ENCODE peak calls at places on chromosomes 2 and 18, in five cellular contexts. C is GM12878, Z is K562, X is upper lobe of left lung, J is HepG2. O is an unnamed sample.

GRCh38 chr2:85334933-85335332 is 7.1 kb upstream of the TGOLN2 start:
- ATAC-seq in Z (no peak), C (no peak), X (no peak), J (no peak), O (no peak)

GRCh38 chr2:211923019-211923418 is 615.6 kb downstream of the ERBB4 start:
- ATAC-seq in Z (no peak), J (no peak), X (no peak), C (no peak), O (no peak)

GRCh38 chr2:57549642-57550102 is 496.9 kb upstream of the VRK2 start:
- ATAC-seq in C (peak; percentile 87), X (no peak), Z (no peak), J (peak; percentile 54), O (no peak)

GRCh38 chr2:108615480-108616090 is 81.3 kb downstream of the LIMS1 start:
- ATAC-seq in Z (peak; percentile 6), C (no peak), X (no peak), J (no peak), O (no peak)

GRCh38 chr2:168703926-168704325 is 98.5 kb upstream of the NOSTRIN start:
- ATAC-seq in X (no peak), C (no peak), J (no peak), Z (peak; percentile 53), O (no peak)

GRCh38 chr18:59502222-59502898 is 143.3 kb upstream of the LMAN1 start:
- ATAC-seq in Z (no peak), C (no peak), X (peak; percentile 80), J (no peak), O (peak; percentile 71)

GRCh38 chr2:85796549-85797262 is 42.9 kb downstream of the ATOH8 start:
- ATAC-seq in Z (no peak), J (peak; percentile 7), X (peak; percentile 29), C (no peak), O (peak; percentile 70)

GRCh38 chr2:6911721-6912120 is 5.5 kb upstream of the RNF144A start:
- ATAC-seq in Z (no peak), X (no peak), J (no peak), C (no peak), O (no peak)

GRCh38 chr2:201890447-201890846 is 84.1 kb downstream of the CDK15 start:
- ATAC-seq in Z (no peak), J (no peak), X (no peak), C (no peak), O (no peak)

GRCh38 chr2:201070966-201071304 is 536 bp downstream of the HYCC2 start:
- ATAC-seq in Z (peak; percentile 12), C (peak; percentile 3), X (no peak), J (peak; percentile 36), O (peak; percentile 3)

GRCh38 chr18:45049548-45050307 is 369.0 kb downstream of the SETBP1 start:
- ATAC-seq in X (no peak), C (no peak), Z (no peak), J (no peak), O (no peak)

GRCh38 chr2:190812506-190813294 is 67.9 kb upstream of the GLS start:
- ATAC-seq in Z (no peak), C (no peak), J (peak; percentile 67), X (peak; percentile 13), O (peak; percentile 28)

GRCh38 chr2:4693266-4693665 is 989.9 kb downstream of the DCDC2C start:
- ATAC-seq in X (no peak), Z (no peak), C (no peak), J (no peak), O (no peak)

GRCh38 chr2:201223089-201224073 is 37.0 kb upstream of the CASP8 start:
- ATAC-seq in C (peak; percentile 94), J (peak; percentile 56), X (no peak), Z (peak; percentile 39), O (no peak)

GRCh38 chr2:171034315-171034714 is 105.3 kb downstream of the GORASP2 start:
- ATAC-seq in X (no peak), J (no peak), Z (no peak), C (no peak), O (no peak)

GRCh38 chr2:23523651-23524260 is 138.8 kb downstream of the KLHL29 start:
- ATAC-seq in C (no peak), X (no peak), Z (no peak), J (no peak), O (peak; percentile 79)
- TF ChIP-seq POLR2AphosphoS5 in C (no peak), X (no peak), Z (no peak), J (no peak), O (peak; percentile 89)

GRCh38 chr2:222859786-222860726 is 780 bp upstream of the ACSL3 start:
- ATAC-seq in Z (no peak), C (no peak), X (no peak), J (peak; percentile 23), O (peak; percentile 30)

GRCh38 chr2:222861411-222862067 is 703 bp downstream of the ACSL3 start:
- ATAC-seq in X (peak; percentile 71), C (peak; percentile 46), J (no peak), Z (peak; percentile 35), O (peak; percentile 64)

GRCh38 chr2:222862915-222863544 is 2.2 kb downstream of the ACSL3 start:
- ATAC-seq in Z (no peak), X (no peak), C (no peak), J (no peak), O (no peak)

GRCh38 chr2:222862068-222862914 is 1.5 kb downstream of the ACSL3 start:
- ATAC-seq in Z (peak; percentile 7), C (no peak), J (no peak), X (no peak), O (no peak)

GRCh38 chr2:222860740-222861410 is at the start of gene ACSL3:
- ATAC-seq in J (peak; percentile 98), C (peak; percentile 98), X (peak; percentile 99), Z (peak; percentile 97), O (peak; percentile 98)
- TF ChIP-seq EP300 in J (peak; percentile 65), C (no peak), X (peak; percentile 87), Z (peak; percentile 19), O (no peak)

DNA sequence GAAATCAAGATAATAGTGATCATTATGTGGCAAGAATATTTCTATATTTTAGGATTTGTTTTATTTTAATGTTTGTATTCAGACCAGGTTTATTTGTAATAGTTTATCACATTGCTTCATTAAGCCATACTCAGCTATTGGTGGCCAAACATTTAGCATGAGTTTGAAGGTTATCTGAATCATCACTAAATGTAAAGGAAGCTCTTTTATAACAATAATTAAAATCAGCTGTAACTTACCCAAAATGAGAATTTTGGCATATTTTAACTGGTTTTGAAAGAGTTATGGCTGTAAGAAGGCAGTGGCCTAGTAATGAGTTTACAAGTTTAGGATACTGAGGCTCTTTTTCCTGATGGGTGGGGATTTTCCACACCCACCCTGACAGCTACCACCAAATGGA is 177.8 kb downstream of the EN1 start:
- ATAC-seq in J (no peak), Z (no peak), X (no peak), C (no peak), O (no peak)
- H3K4me3 ChIP-seq in J (no peak overlapping the region), Z (no peak overlapping the region), X (no peak overlapping the region), C (no peak overlapping the region), O (no peak overlapping the region)

DNA sequence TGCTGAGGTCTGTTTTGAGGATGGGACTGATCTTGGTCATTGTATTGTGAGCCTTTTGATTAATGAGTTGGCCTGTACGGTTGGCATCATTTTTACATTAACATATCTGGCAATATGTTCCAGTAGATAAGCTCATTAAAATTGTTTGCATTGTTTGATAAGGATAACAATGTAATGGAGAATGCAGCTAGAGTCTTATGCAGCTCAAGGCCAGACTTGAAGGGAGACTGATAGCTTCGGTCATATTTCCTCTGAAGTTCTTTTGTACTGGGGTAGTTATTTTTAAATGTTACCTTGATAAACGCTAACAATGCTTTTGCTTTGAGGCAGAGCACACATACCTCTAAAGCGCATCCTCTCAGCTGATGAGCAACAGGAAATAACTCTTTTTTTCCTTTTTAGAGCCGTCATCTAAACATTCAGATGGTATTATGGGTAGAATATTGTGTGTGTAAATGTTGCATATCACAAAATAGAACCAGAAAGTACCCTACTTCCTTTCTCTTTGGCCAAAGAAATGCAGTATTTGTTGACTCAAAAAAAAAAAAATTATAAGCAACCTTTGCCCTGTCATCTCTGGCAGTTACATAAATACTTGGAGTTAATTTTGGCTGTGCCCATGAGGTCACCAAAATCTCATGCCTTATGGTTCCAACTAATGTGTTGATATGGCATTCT is 1.3 kb downstream of the MAPRE2 start:
- ATAC-seq in J (no peak), C (peak; percentile 22), Z (no peak), X (no peak), O (no peak)
- TF ChIP-seq POLR2AphosphoS5 in J (no peak), C (no peak), Z (no peak), X (no peak), O (no peak)

GRCh38 chr2:185188656-185189055 is 549.9 kb upstream of the FSIP2 start:
- ATAC-seq in C (no peak), J (no peak), X (no peak), Z (no peak), O (no peak)
- TF ChIP-seq EP300 in C (no peak), J (no peak), X (no peak), Z (no peak), O (no peak)

GRCh38 chr2:8539743-8540551 is 141.9 kb upstream of the ID2 start:
- ATAC-seq in J (no peak), C (no peak), Z (no peak), X (peak; percentile 17), O (no peak)
- H3K4me3 ChIP-seq in J (no peak overlapping the region), C (no peak overlapping the region), Z (no peak overlapping the region), X (no peak overlapping the region), O (no peak overlapping the region)

GRCh38 chr2:48572797-48573196 is 42.8 kb downstream of the STON1 start:
- ATAC-seq in Z (peak; percentile 63), J (peak; percentile 100), X (no peak), C (no peak), O (no peak)

GRCh38 chr2:48574353-48575290 is 43.0 kb upstream of the GTF2A1L start:
- ATAC-seq in C (no peak), J (no peak), Z (no peak), X (no peak), O (no peak)

DNA sequence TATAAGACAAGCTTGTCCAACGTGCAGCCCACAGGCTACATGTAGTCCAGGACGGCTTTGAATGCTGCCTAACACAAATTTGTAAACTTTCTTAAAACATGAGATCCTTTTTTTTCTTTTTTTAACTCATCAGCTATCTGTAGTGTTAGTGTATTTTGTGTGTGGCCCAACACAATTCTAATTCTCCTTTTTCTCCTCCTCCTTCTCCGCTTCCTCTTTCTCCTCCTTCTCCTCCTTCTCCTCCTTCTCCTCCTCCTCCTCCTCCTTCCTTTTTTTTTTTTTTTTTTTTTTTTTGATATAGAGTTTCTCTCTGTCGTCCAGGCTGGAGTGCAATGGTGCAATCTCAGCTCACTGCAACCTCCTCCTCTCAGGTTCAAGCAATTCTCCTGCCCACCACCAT is 39.3 kb upstream of the GTF2A1L start:
- ATAC-seq in J (no peak), C (no peak), Z (no peak), X (no peak), O (no peak)
- TF ChIP-seq POLR2AphosphoS5 in J (no peak), C (no peak), Z (no peak), X (no peak), O (no peak)

GRCh38 chr2:216497382-216497781 is 1.3 kb upstream of the RPL37A start:
- ATAC-seq in C (no peak), Z (no peak), X (no peak), J (no peak), O (no peak)

GRCh38 chr2:216499641-216500218 is 1.1 kb downstream of the RPL37A start:
- ATAC-seq in Z (peak; percentile 10), J (no peak), X (no peak), C (no peak), O (no peak)

GRCh38 chr2:216500572-216500971 is 1.9 kb downstream of the RPL37A start:
- ATAC-seq in Z (no peak), X (no peak), J (no peak), C (no peak), O (no peak)

GRCh38 chr2:216497808-216498366 is 757 bp upstream of the RPL37A start:
- ATAC-seq in X (no peak), C (peak; percentile 18), J (peak; percentile 26), Z (peak; percentile 20), O (no peak)

GRCh38 chr2:216498418-216499413 is at the start of gene RPL37A:
- ATAC-seq in X (peak; percentile 98), C (peak; percentile 84), J (peak; percentile 97), Z (peak; percentile 89), O (peak; percentile 98)
- TF ChIP-seq EP300 in X (peak; percentile 31), C (no peak), J (no peak), Z (no peak), O (no peak)

O was measured in gastroesophageal sphincter.